ENCODE peak calls at places on chromosomes 7 and 10, in four cellular contexts. One of them, this sample, is unnamed.

GRCh38 chr7:71817931-71818330 is 594.2 kb downstream of the CALN1 start:
- DNase-seq in GM12878: no peak
- DNase-seq in H1: no peak
- DNase-seq in HepG2: no peak
- DNase-seq in this sample: no peak

GRCh38 chr7:155868955-155869783 is 56.9 kb upstream of the SHH start:
- DNase-seq in GM12878: no peak
- DNase-seq in H1: no peak
- DNase-seq in HepG2: no peak
- DNase-seq in this sample: no peak

GRCh38 chr7:116582806-116583444 is 58.1 kb downstream of the CAV1 start:
- DNase-seq in GM12878: no peak
- DNase-seq in H1: no peak
- DNase-seq in HepG2: no peak
- DNase-seq in this sample: peak

GRCh38 chr7:42217053-42217452 is 20.0 kb downstream of the GLI3 start:
- DNase-seq in GM12878: no peak
- DNase-seq in H1: no peak
- DNase-seq in HepG2: no peak
- DNase-seq in this sample: no peak

GRCh38 chr7:135716677-135717238 is 11.2 kb downstream of the SLC13A4 start:
- DNase-seq in GM12878: no peak
- DNase-seq in H1: no peak
- DNase-seq in HepG2: no peak
- DNase-seq in this sample: no peak

GRCh38 chr10:49837096-49837495 is 75.0 kb upstream of the OGDHL start:
- DNase-seq in GM12878: no peak
- DNase-seq in H1: no peak
- DNase-seq in HepG2: peak
- DNase-seq in this sample: no peak

GRCh38 chr7:128221929-128222403 is 19.1 kb upstream of the LEP start:
- DNase-seq in GM12878: no peak
- DNase-seq in H1: no peak
- DNase-seq in HepG2: no peak
- DNase-seq in this sample: no peak

GRCh38 chr10:79322616-79323566 is 24.4 kb upstream of the PPIF start:
- DNase-seq in GM12878: peak
- DNase-seq in H1: no peak
- DNase-seq in HepG2: no peak
- DNase-seq in this sample: no peak

GRCh38 chr10:93376372-93377296 is 105.5 kb downstream of the MYOF start:
- DNase-seq in GM12878: peak
- DNase-seq in H1: no peak
- DNase-seq in HepG2: peak
- DNase-seq in this sample: peak

GRCh38 chr7:109343662-109344061 is 774.0 kb downstream of the DNAJB9 start:
- DNase-seq in GM12878: no peak
- DNase-seq in H1: no peak
- DNase-seq in HepG2: no peak
- DNase-seq in this sample: no peak

GRCh38 chr10:34489436-34489835 is 325.7 kb downstream of the PARD3 start:
- DNase-seq in GM12878: no peak
- DNase-seq in H1: no peak
- DNase-seq in HepG2: no peak
- DNase-seq in this sample: no peak
- TF ChIP-seq SUZ12 in GM12878: no peak
- TF ChIP-seq SUZ12 in H1: no peak
- TF ChIP-seq SUZ12 in HepG2: no peak
- TF ChIP-seq SUZ12 in this sample: no peak

GRCh38 chr10:30056281-30056680 is 3.1 kb downstream of the JCAD start:
- DNase-seq in GM12878: no peak
- DNase-seq in H1: no peak
- DNase-seq in HepG2: no peak
- DNase-seq in this sample: no peak
- H3K4me3 ChIP-seq in GM12878: no peak
- H3K4me3 ChIP-seq in H1: no peak
- H3K4me3 ChIP-seq in HepG2: no peak
- H3K4me3 ChIP-seq in this sample: no peak

GRCh38 chr7:150965273-150965830 is 12.8 kb downstream of the KCNH2 start:
- DNase-seq in GM12878: no peak
- DNase-seq in H1: no peak
- DNase-seq in HepG2: no peak
- DNase-seq in this sample: no peak
- TF ChIP-seq SUZ12 in GM12878: no peak
- TF ChIP-seq SUZ12 in H1: no peak
- TF ChIP-seq SUZ12 in HepG2: no peak
- TF ChIP-seq SUZ12 in this sample: no peak

DNA sequence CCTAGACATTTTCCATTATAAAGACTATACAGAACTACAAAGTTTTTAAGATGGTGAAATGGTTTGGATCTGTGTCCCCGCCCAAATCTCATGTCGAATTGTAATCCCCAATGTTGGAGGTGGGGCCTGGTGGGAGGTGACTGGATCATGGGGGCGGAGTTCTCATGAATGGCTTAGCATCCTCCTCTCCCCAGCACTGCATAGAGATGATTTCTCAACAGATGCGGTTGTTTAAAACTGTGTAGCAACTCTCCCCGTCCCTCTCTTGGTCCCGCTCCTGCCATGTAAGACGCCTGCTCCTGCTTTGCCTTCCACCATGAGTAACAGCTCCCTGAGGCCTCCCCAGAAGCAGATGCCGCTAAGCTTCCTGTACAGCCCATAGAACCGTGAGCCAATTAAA is 1.6 kb downstream of the FAM133B start:
- DNase-seq in GM12878: no peak
- DNase-seq in H1: no peak
- DNase-seq in HepG2: no peak
- DNase-seq in this sample: no peak
- H3K4me3 ChIP-seq in GM12878: peak
- H3K4me3 ChIP-seq in H1: peak
- H3K4me3 ChIP-seq in HepG2: peak
- H3K4me3 ChIP-seq in this sample: peak

GRCh38 chr7:47416454-47417121 is 165.3 kb downstream of the TNS3 start:
- DNase-seq in GM12878: no peak
- DNase-seq in H1: no peak
- DNase-seq in HepG2: no peak
- DNase-seq in this sample: no peak

GRCh38 chr7:47415289-47416212 is 166.4 kb downstream of the TNS3 start:
- DNase-seq in GM12878: no peak
- DNase-seq in H1: no peak
- DNase-seq in HepG2: no peak
- DNase-seq in this sample: no peak

GRCh38 chr7:47417122-47417480 is 164.8 kb downstream of the TNS3 start:
- DNase-seq in GM12878: no peak
- DNase-seq in H1: no peak
- DNase-seq in HepG2: no peak
- DNase-seq in this sample: no peak

GRCh38 chr7:47420117-47420780 is 161.7 kb downstream of the TNS3 start:
- DNase-seq in GM12878: no peak
- DNase-seq in H1: no peak
- DNase-seq in HepG2: no peak
- DNase-seq in this sample: no peak

DNA sequence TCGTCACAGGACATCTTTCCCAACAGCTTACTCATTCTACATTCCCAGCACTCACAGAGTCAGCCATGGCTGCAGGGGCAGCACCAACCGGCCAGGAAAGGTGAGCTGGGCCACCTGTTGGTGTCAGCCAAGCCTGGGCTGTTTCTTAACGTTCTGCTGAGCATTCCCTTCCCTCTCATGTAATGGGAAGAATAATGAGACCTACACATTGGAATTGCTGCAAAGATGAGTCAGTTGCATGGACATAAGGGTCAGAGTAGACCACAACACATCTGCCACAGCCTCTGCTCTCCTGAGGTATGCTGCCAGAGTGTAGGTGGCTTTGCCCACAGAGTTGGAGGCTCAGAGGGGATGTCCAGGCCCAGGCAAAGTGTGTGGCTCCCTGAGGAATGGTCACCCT is 163.0 kb downstream of the TNS3 start:
- DNase-seq in GM12878: no peak
- DNase-seq in H1: no peak
- DNase-seq in HepG2: no peak
- DNase-seq in this sample: no peak
- TF ChIP-seq SUZ12 in GM12878: no peak
- TF ChIP-seq SUZ12 in H1: no peak
- TF ChIP-seq SUZ12 in HepG2: no peak
- TF ChIP-seq SUZ12 in this sample: no peak

GRCh38 chr10:74305730-74306129 is 154.7 kb downstream of the ADK start:
- DNase-seq in GM12878: no peak
- DNase-seq in H1: no peak
- DNase-seq in HepG2: no peak
- DNase-seq in this sample: no peak
- H3K4me3 ChIP-seq in GM12878: no peak
- H3K4me3 ChIP-seq in H1: no peak
- H3K4me3 ChIP-seq in HepG2: no peak
- H3K4me3 ChIP-seq in this sample: no peak

DNA sequence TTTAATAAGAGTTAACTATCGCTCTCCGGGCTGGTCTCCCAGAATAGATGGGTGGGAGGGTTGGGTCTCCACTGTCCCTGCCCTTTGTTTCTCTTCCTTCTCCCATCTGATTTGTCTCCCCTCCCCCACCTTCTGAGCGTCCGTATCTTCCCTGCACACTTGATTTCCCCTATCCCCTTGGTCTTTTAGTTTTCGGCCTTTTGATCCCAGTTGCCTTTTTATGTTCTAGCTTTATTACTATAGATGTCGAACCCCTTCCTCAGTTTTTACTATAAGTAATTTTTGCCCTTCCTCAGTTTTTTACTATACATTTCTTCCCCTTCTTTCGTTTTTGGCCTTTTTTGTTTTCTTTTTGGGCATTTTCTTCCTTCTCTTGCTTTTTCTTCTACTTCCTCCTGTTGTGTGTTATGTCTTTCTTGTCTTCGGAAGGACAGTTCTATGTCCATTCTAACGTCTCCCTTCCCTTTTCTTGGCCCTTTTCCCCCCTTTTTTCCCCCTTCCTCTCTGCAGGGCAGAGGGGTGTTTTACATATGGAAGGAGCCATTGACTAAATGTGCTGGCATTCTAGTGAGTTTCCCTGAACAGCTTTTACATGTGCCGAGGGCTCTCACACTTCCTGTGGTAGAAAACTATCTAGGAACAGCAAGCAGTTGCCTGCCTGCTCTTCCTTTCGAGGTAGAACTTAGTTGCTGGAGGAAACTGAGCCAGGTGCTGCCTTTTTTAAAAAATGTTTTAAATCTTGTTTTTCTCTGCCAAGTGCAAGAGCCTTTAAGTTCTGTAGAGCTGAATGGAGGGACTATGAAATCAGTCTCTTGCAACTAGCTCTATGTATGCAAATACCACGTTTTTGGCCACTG is 2.8 kb downstream of the TET1 start:
- DNase-seq in GM12878: no peak
- DNase-seq in H1: no peak
- DNase-seq in HepG2: no peak
- DNase-seq in this sample: no peak
- TF ChIP-seq SUZ12 in GM12878: no peak
- TF ChIP-seq SUZ12 in H1: no peak
- TF ChIP-seq SUZ12 in HepG2: no peak
- TF ChIP-seq SUZ12 in this sample: no peak

This sample was measured in NT2/D1.